ENCODE peak calls at places on chromosomes 12 and 14, in seven cellular contexts. R is AG09319; I is thoracic aorta; V is CD8-positive, alpha-beta T cell; N is uterus; G is ovary; D is GM13976. P is an unnamed sample.

GRCh38 chr14:73295198-73295796 is 58.0 kb downstream of the PAPLN start:
- DNase-seq in R (no peak), V (no peak), D (peak), G (no peak), N (no peak), I (no peak), P (no peak)

GRCh38 chr12:90940872-90941499 is 14.0 kb downstream of the CCER1 start:
- DNase-seq in V (no peak), I (no peak), R (no peak), N (no peak), G (no peak), D (peak), P (no peak)

GRCh38 chr12:124842073-124842749 is 21.5 kb downstream of the SCARB1 start:
- DNase-seq in V (no peak), N (no peak), R (no peak), G (no peak), D (no peak), I (no peak), P (no peak)

GRCh38 chr14:94011795-94012194 is 14.3 kb upstream of the OTUB2 start:
- DNase-seq in V (no peak), R (no peak), I (no peak), N (no peak), D (peak), G (no peak), P (no peak)

GRCh38 chr12:49346659-49347306 is at the start of gene DNAJC22:
- DNase-seq in V (no peak), R (no peak), N (no peak), G (no peak), D (peak), I (no peak), P (peak)

GRCh38 chr14:71169028-71169427 is 261.8 kb downstream of the PCNX1 start:
- DNase-seq in R (no peak), I (no peak), N (no peak), V (no peak), G (no peak), D (peak), P (no peak)

GRCh38 chr12:132561784-132562156 is 48.6 kb downstream of the LRCOL1 start:
- DNase-seq in R (no peak), D (peak), I (no peak), V (no peak), N (no peak), G (no peak), P (peak)

GRCh38 chr12:30100736-30101135 is 317.0 kb upstream of the TMTC1 start:
- DNase-seq in D (no peak), I (no peak), N (no peak), G (no peak), V (no peak), R (no peak), P (no peak)

GRCh38 chr14:55329999-55330710 is 58.9 kb downstream of the FBXO34 start:
- DNase-seq in V (no peak), G (no peak), D (no peak), R (no peak), I (no peak), N (no peak), P (no peak)

GRCh38 chr12:78865297-78865955 is 852 bp downstream of the SYT1 start:
- DNase-seq in G (no peak), N (no peak), I (no peak), V (no peak), R (no peak), D (no peak), P (no peak)

GRCh38 chr12:78870539-78870938 is 6.0 kb downstream of the SYT1 start:
- DNase-seq in D (no peak), N (no peak), R (no peak), G (no peak), I (no peak), V (no peak), P (no peak)

GRCh38 chr12:78863482-78864427 is 819 bp upstream of the SYT1 start:
- DNase-seq in D (peak), V (no peak), I (no peak), R (no peak), G (peak), N (peak), P (peak)

GRCh38 chr12:78866518-78866917 is 1.9 kb downstream of the SYT1 start:
- DNase-seq in I (no peak), N (no peak), G (no peak), D (no peak), R (no peak), V (no peak), P (no peak)

DNA sequence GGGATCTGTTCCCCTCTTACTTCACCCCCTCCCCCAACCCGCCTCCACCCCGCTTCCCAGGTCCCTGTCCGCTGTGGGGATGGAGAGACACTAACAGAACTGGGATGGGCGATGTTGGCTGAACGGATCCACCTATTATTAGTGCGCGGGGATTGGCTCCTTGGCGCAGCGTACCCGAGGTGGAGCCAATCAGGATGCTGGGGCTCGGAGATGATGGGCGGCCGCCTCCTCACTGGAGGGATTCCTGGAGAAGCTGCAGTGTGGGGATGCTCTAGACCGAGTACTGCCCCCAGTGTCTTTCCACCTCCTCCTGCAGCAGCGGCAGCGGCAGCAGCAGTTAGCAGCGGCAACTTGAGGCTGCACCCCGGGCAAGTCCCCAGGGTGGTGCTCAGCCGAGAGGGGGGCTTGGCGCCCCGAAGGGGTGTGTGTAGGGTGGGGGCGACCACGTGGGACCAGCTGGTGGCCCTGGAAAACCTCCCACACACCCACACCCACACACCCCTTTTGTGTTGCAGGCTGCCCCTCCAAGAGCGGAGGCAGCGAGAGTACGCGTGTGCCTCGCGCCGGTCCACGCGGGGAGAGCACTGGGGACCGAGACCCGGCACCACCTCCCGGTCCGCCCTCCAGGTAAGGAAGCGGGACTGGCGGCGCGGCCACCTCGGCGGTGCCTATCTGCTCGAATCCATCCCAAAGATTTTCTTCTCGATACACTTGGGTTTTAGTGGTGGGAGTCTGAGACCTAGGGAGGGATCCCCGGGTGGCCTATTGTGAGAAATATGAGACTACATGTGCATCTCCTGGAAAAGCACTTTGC is at the start of gene SYT1:
- DNase-seq in I (no peak), R (no peak), D (peak), V (no peak), G (peak), N (peak), P (peak)
- TF ChIP-seq CTCF in I (no peak), R (no peak), D (no peak), V (no peak), G (no peak), N (no peak), P (no peak)

GRCh38 chr12:52667509-52667908 is 12.7 kb downstream of the KRT1 start:
- DNase-seq in G (no peak), N (no peak), V (no peak), D (no peak), R (no peak), I (no peak), P (no peak)
- TF ChIP-seq CTCF in G (no peak), N (no peak), V (no peak), D (no peak), R (peak), I (no peak), P (peak)

GRCh38 chr12:128381961-128382360 is 115.0 kb downstream of the TMEM132C start:
- DNase-seq in N (no peak), V (no peak), I (no peak), R (no peak), G (no peak), D (no peak), P (no peak)

GRCh38 chr12:128385736-128386135 is 118.8 kb downstream of the TMEM132C start:
- DNase-seq in R (no peak), N (no peak), I (no peak), V (no peak), G (no peak), D (no peak), P (no peak)

GRCh38 chr12:128382946-128383739 is 116.2 kb downstream of the TMEM132C start:
- DNase-seq in I (no peak), V (no peak), R (no peak), N (no peak), D (no peak), G (no peak), P (no peak)

GRCh38 chr12:128388461-128388921 is 121.5 kb downstream of the TMEM132C start:
- DNase-seq in G (peak), R (no peak), V (no peak), D (no peak), I (no peak), N (peak), P (no peak)

GRCh38 chr12:128387811-128388422 is 120.9 kb downstream of the TMEM132C start:
- DNase-seq in G (peak), N (peak), R (no peak), I (no peak), V (no peak), D (peak), P (peak)
- TF ChIP-seq CTCF in G (no peak), N (peak), R (no peak), I (no peak), V (no peak), D (peak), P (peak)

GRCh38 chr14:100031506-100032281 is 33.5 kb upstream of the EVL start:
- DNase-seq in I (peak), R (peak), N (peak), D (no peak), G (no peak), V (no peak), P (no peak)
- TF ChIP-seq CTCF in I (no peak), R (peak), N (no peak), D (no peak), G (no peak), V (no peak), P (no peak)

GRCh38 chr12:55927588-55928502 is at the start of gene PYM1:
- DNase-seq in I (no peak), N (peak), G (peak), D (peak), V (peak), R (no peak), P (peak)
- TF ChIP-seq CTCF in I (no peak), N (no peak), G (no peak), D (no peak), V (no peak), R (no peak), P (no peak)

DNA sequence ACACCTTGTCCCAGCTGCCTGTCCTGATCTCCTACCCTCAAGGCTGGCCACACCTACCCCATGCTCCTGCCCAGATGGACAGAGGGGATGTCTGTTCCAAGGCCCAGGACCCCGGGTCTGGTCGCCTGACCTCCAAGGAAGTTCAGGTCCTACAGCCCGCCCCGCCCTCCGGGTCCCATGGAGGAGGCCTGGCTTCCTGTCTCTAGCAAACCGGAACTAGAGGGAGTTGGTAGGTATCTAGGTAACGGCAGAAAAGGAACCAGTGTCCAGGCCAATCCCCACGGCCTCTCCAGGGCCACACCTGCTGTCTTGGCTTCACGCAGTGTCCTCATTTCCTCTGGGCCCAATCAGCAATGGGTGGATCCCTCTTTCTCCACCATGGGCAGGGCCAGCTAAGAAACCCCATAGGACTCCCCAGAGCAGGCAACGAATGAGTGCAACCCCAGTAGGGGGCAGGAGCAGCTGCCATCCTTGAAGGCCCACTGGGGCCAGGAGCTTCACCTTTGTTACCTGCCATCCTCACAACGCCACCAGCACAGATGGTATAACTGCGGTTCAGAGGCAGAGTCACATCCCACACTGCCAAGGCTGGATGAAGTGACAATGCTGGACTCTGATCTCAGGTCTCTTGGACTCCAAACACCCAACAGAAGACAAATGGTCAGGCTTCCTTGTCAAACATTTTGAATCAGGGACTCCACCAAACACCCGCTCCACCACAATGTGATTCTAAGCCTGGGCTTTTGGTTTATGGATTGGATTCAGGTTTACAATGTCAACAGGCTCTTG is 25.1 kb upstream of the RPLP0 start:
- DNase-seq in V (no peak), N (no peak), D (peak), R (no peak), G (no peak), I (no peak), P (peak)
- TF ChIP-seq CTCF in V (no peak), N (no peak), D (no peak), R (no peak), G (no peak), I (no peak), P (peak)

GRCh38 chr14:100329233-100330006 is 6.3 kb downstream of the SLC25A47 start:
- DNase-seq in V (no peak), N (no peak), R (no peak), G (no peak), I (no peak), D (no peak), P (no peak)
- TF ChIP-seq CTCF in V (no peak), N (no peak), R (no peak), G (no peak), I (no peak), D (no peak), P (no peak)

DNA sequence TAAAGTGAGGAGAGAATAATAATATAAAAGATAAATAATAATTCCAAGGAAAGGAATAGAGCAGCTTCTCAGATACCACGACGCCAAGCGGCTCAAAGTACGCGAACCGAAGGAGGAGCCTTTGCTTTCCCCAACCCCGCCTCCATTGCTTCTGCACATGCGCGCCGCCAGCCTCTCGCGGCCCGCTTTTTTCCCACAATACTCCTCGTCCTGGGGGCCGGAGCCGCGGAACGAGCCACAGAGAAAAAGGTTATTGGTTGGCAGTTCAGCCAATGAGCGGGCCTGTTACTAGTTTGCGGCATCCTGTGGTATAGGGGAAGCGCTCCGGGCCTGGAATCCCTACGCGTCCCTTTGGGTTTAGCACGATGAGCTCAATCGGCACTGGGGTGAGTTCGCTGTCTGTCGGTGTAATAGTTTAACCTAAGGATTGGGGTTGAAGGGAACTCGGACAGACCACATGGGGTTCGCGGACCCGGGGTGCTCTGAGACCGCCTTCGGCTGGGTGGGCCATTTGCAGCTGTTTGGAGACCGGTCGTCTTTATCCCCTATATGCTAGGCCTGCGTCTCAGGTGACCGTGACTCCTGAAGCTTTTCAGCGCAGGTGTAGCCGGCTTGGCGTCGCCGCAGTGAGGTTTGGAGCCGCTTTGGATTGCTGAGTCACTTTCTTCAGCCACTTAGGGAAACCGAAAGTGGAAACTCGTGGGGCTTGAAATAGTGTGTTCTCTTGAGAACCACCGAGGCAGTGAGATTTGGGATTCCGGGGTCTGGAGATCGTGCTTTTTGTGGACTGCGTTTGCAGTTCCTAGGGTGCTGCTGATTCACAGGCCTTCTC is at the start of gene PSMA3:
- DNase-seq in V (peak), G (peak), I (peak), D (peak), N (peak), R (peak), P (peak)
- TF ChIP-seq CTCF in V (no peak), G (no peak), I (no peak), D (no peak), N (no peak), R (no peak), P (no peak)